ENCODE peak calls at places on chromosomes 12 and 14, in eight cellular contexts. E, Z, Y, L, I, G, D and T are unnamed samples. For H3K4me1, the result is how much of the 10 kb centered on the place peaks cover.

GRCh38 chr12:13278249-13278787 is 81.8 kb downstream of the EMP1 start:
- DNase-seq in L (peak), E (peak), Y (peak), I (peak), G (no peak), D (peak), Z (peak), T (peak)

GRCh38 chr12:123660328-123660727 is 10.6 kb upstream of the TCTN2 start:
- DNase-seq in D (peak), E (no peak), I (no peak), Y (peak), Z (peak), L (no peak), G (no peak), T (no peak)

GRCh38 chr14:77372304-77372841 is 4.5 kb downstream of the TMED8 start:
- DNase-seq in D (peak), E (no peak), Y (peak), G (no peak), I (no peak), Z (peak), L (no peak), T (no peak)

GRCh38 chr14:24965934-24966593 is 83.9 kb downstream of the STXBP6 start:
- DNase-seq in Z (peak), I (no peak), E (no peak), D (peak), L (no peak), Y (no peak), G (no peak), T (peak)

GRCh38 chr12:49705479-49706267 is 1.5 kb downstream of the FMNL3 start:
- DNase-seq in E (peak), G (peak), Z (peak), Y (peak), D (peak), L (no peak), I (peak), T (peak)

GRCh38 chr14:51780741-51781140 is 79.7 kb upstream of the GNG2 start:
- DNase-seq in E (no peak), L (no peak), Y (peak), G (no peak), Z (peak), D (peak), I (no peak), T (no peak)

GRCh38 chr12:45762185-45763110 is 32.9 kb downstream of the ARID2 start:
- DNase-seq in Y (peak), Z (peak), I (no peak), G (no peak), D (peak), E (no peak), L (peak), T (no peak)

GRCh38 chr14:49114161-49114893 is 471.9 kb downstream of the RPS29 start:
- DNase-seq in D (no peak), Z (no peak), Y (no peak), E (no peak), L (no peak), I (no peak), G (no peak), T (no peak)

GRCh38 chr14:62103497-62103896 is 341.3 kb downstream of the SNAPC1 start:
- DNase-seq in Y (no peak), L (no peak), E (no peak), G (no peak), I (no peak), D (no peak), Z (no peak), T (no peak)

GRCh38 chr14:63614964-63615363 is 26.7 kb downstream of the WDR89 start:
- DNase-seq in E (no peak), Z (peak), Y (peak), G (no peak), L (no peak), D (peak), I (no peak), T (no peak)

GRCh38 chr12:22396253-22396652 is 61.7 kb upstream of the ST8SIA1 start:
- DNase-seq in Y (no peak), I (no peak), E (no peak), L (peak), D (no peak), Z (no peak), G (no peak), T (no peak)

GRCh38 chr14:96001866-96002510 is 37.2 kb upstream of the C14orf132 start:
- DNase-seq in L (no peak), G (no peak), Z (peak), Y (no peak), I (no peak), E (no peak), D (peak), T (no peak)

GRCh38 chr12:10716704-10717315 is 6.3 kb downstream of the YBX3 start:
- DNase-seq in Z (peak), E (peak), D (peak), I (peak), L (no peak), G (peak), Y (peak), T (peak)

GRCh38 chr12:98594050-98594853 is 766 bp downstream of the SLC25A3 start:
- DNase-seq in G (peak), L (no peak), D (peak), I (peak), E (peak), Z (no peak), Y (peak), T (peak)

GRCh38 chr12:119990382-119990874 is 1.4 kb downstream of the BICDL1 start:
- DNase-seq in D (no peak), Z (no peak), I (no peak), Y (no peak), E (no peak), L (peak), G (no peak), T (no peak)

GRCh38 chr14:34270361-34270760 is 191.7 kb downstream of the SPTSSA start:
- DNase-seq in Z (no peak), I (no peak), E (no peak), G (no peak), L (no peak), Y (no peak), D (peak), T (no peak)

GRCh38 chr12:3803865-3804472 is 51.1 kb upstream of the CRACR2A start:
- DNase-seq in D (peak), E (peak), I (peak), Z (peak), Y (peak), L (peak), G (peak), T (peak)

GRCh38 chr12:109475993-109476806 is 900 bp downstream of the KCTD10 start:
- DNase-seq in G (no peak), Z (no peak), I (no peak), Y (no peak), D (peak), L (no peak), E (no peak), T (no peak)

GRCh38 chr12:75964150-75964549 is 67.4 kb downstream of the PHLDA1 start:
- DNase-seq in E (peak), G (no peak), Y (no peak), I (peak), Z (no peak), L (no peak), D (no peak), T (no peak)

GRCh38 chr12:12896261-12896660 is 4.9 kb downstream of the GPRC5A start:
- DNase-seq in E (no peak), G (no peak), I (no peak), D (peak), L (no peak), Z (peak), Y (peak), T (no peak)

GRCh38 chr12:53829130-53829529 is 77.4 kb upstream of the CISTR start:
- DNase-seq in G (no peak), E (no peak), Y (no peak), L (no peak), D (no peak), I (no peak), Z (no peak), T (no peak)

GRCh38 chr14:76537912-76538647 is 162.1 kb downstream of the ESRRB start:
- DNase-seq in D (no peak), E (no peak), L (no peak), G (no peak), Z (no peak), I (no peak), Y (no peak), T (no peak)

GRCh38 chr14:73502017-73502619 is 11.4 kb downstream of the RIOX1 start:
- DNase-seq in L (no peak), I (no peak), Z (no peak), Y (no peak), G (no peak), D (no peak), E (no peak), T (no peak)

GRCh38 chr12:19780460-19780859 is 341.2 kb downstream of the AEBP2 start:
- DNase-seq in I (no peak), E (peak), Z (no peak), Y (no peak), G (peak), D (no peak), L (no peak), T (no peak)

GRCh38 chr12:132886529-132887477 is 602 bp downstream of the CHFR start:
- DNase-seq in L (no peak), Z (peak), E (peak), G (peak), I (no peak), Y (no peak), D (no peak), T (peak)

GRCh38 chr14:37230551-37231194 is 32.9 kb downstream of the MIPOL1 start:
- DNase-seq in Y (peak), D (peak), E (no peak), G (no peak), L (no peak), I (no peak), Z (peak), T (peak)

GRCh38 chr14:74364271-74364880 is 16.1 kb downstream of the VRTN start:
- DNase-seq in E (no peak), G (peak), Z (no peak), D (no peak), L (no peak), Y (no peak), I (no peak), T (no peak)

GRCh38 chr14:48936881-48937280 is 649.3 kb downstream of the RPS29 start:
- DNase-seq in Z (peak), L (no peak), E (no peak), Y (no peak), D (peak), I (no peak), G (no peak), T (no peak)

GRCh38 chr12:68886636-68887572 is 46.1 kb downstream of the CPM start:
- DNase-seq in Y (no peak), E (no peak), G (no peak), Z (no peak), I (no peak), D (no peak), L (no peak), T (no peak)

GRCh38 chr12:56998981-56999380 is 7.4 kb downstream of the ZBTB39 start:
- DNase-seq in E (no peak), Z (no peak), D (no peak), L (no peak), G (no peak), I (no peak), Y (no peak), T (no peak)

GRCh38 chr14:89646971-89647370 is 229.9 kb upstream of the FOXN3 start:
- DNase-seq in I (no peak), D (no peak), L (no peak), E (no peak), Z (no peak), Y (no peak), G (no peak), T (no peak)

GRCh38 chr14:92407395-92407794 is 84.4 kb downstream of the SLC24A4 start:
- DNase-seq in E (no peak), L (no peak), Z (no peak), G (no peak), I (no peak), D (no peak), Y (no peak), T (no peak)

GRCh38 chr14:99137001-99137700 is 134.8 kb downstream of the BCL11B start:
- DNase-seq in E (peak), Y (no peak), L (no peak), I (peak), G (peak), Z (no peak), D (no peak), T (peak)

GRCh38 chr12:3176754-3177153 is 99.6 kb downstream of the TSPAN9 start:
- DNase-seq in Y (no peak), E (peak), I (no peak), D (no peak), G (no peak), Z (no peak), L (no peak), T (no peak)

GRCh38 chr14:97539884-97540283 is 742.7 kb downstream of the VRK1 start:
- DNase-seq in G (no peak), Z (no peak), I (no peak), Y (peak), L (no peak), E (no peak), D (no peak), T (no peak)

GRCh38 chr14:94751956-94752355 is 18.0 kb downstream of the GSC start:
- DNase-seq in L (no peak), I (no peak), Y (no peak), Z (no peak), D (no peak), E (no peak), G (no peak), T (no peak)

GRCh38 chr14:94751321-94751720 is 18.6 kb downstream of the GSC start:
- DNase-seq in Z (no peak), L (no peak), E (no peak), I (no peak), Y (no peak), D (no peak), G (peak), T (no peak)

GRCh38 chr14:94752575-94752974 is 17.3 kb downstream of the GSC start:
- DNase-seq in E (no peak), I (peak), Y (no peak), Z (no peak), G (no peak), L (no peak), D (no peak), T (no peak)

GRCh38 chr14:94754391-94754942 is 15.4 kb downstream of the GSC start:
- DNase-seq in G (peak), D (no peak), E (no peak), Z (no peak), I (no peak), L (no peak), Y (no peak), T (no peak)

GRCh38 chr14:94753067-94753466 is 16.8 kb downstream of the GSC start:
- DNase-seq in L (no peak), I (peak), Y (no peak), E (no peak), Z (no peak), D (no peak), G (no peak), T (no peak)
- H3K27ac ChIP-seq in L (no peak), I (peak), Y (no peak), E (no peak), Z (no peak), D (no peak), G (no peak), T (no peak)

GRCh38 chr14:103121846-103122577 is 1.2 kb upstream of the TNFAIP2 start:
- DNase-seq in Y (peak), G (peak), Z (peak), D (peak), L (no peak), I (peak), E (peak), T (peak)
- H3K4me1 ChIP-seq in Y (under half), G (half or more), Z (under half), D (under half), L (under half), I (half or more), E (under half), T (half or more)

DNA sequence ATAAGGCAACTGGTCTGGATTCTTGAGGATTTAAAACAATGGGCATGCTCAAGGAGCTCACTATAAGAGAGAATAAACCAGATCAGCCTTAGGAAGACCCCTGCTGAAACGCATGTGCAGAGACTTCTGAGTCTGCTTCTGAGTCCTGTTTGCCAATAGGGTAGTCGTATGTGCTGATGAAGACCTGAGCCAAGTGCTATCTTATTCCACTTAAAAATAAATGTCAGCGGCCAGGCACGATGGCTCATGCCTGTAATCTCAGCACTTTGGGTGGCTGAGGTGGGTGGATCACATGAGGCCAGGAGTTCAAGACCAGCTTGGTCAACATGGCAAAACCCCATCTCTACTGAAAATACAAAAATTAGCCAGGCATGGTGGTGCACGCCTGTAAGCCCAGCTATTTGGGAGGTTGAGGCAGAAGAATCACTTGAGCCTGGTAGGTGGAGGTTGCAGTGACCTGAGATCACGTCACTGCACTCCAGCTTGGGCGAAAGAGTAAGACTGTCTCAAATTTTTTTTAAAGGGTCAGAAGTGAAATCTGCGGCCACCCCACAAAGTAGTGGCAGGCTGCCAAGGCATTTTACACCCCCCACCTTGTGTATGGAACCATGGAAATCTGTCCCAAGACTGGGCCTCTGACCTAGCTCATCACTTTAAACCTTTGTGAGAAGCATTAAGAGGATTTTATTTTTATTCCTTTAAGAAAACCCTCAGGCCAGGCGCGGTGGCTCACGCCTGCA is 20.3 kb downstream of the RFC5 start:
- DNase-seq in I (no peak), Z (no peak), Y (no peak), L (no peak), G (no peak), E (no peak), D (no peak), T (no peak)
- H3K27ac ChIP-seq in I (no peak), Z (no peak), Y (no peak), L (no peak), G (no peak), E (no peak), D (no peak), T (no peak)

DNA sequence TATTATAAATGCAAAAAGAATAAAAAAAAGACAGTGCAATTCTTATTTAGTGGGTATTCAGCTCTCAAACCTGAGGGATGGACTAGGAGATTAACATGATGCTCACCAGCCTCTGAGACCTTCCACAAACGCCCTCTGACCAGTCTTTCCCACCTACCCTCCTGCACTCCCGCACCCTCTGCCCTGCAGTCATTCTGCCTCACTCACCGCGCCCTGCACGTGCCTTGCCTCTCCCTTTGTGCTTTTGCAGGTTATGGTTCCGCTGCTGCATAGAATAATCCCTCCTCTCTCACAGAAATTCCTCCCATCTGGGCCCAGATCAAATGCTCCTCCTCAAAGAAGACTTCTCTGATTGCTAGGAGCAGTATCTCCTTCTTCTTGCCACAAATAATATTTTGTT is 28.5 kb upstream of the TMCC3 start:
- DNase-seq in Z (no peak), E (no peak), L (no peak), Y (no peak), D (no peak), G (no peak), I (no peak), T (no peak)
- H3K4me1 ChIP-seq in Z (under half), E (under half), L (under half), Y (under half), D (under half), G (under half), I (under half), T (under half)